ENCODE peak calls at places on chromosomes 7 and 10, in ten cellular contexts. Y is DND-41, X is uterus, D is HCT116, U is dorsolateral prefrontal cortex, N is heart left ventricle, K is PC-3, I is brain microvascular endothelial cell, S is GM23248, P is left ventricle myocardium inferior. W is an unnamed sample. For H3K27me3, the result is how much of the 10 kb centered on the place peaks cover.

GRCh38 chr10:21989453-21990154 is 13.9 kb downstream of the DNAJC1 start:
- DNase-seq in N (no peak), K (peak), X (peak), I (peak), P (peak), Y (peak), S (peak), D (peak), U (no peak), W (peak)

GRCh38 chr10:61981460-61981859 is 80.0 kb downstream of the ARID5B start:
- DNase-seq in K (peak), X (no peak), I (no peak), U (no peak), P (no peak), N (no peak), S (peak), D (no peak), Y (no peak), W (no peak)

GRCh38 chr7:105196473-105196872 is 182.5 kb downstream of the KMT2E start:
- DNase-seq in Y (no peak), U (no peak), S (peak), X (no peak), D (no peak), I (no peak), N (no peak), P (no peak), K (no peak), W (no peak)

GRCh38 chr7:91620827-91621226 is 259.7 kb downstream of the MTERF1 start:
- DNase-seq in P (no peak), S (no peak), N (no peak), U (no peak), I (no peak), X (no peak), Y (no peak), K (no peak), D (no peak), W (no peak)

GRCh38 chr10:79181680-79182079 is 112.9 kb downstream of the ZMIZ1 start:
- DNase-seq in P (no peak), S (no peak), Y (no peak), U (no peak), N (no peak), X (no peak), I (no peak), K (no peak), D (no peak), W (peak)

GRCh38 chr7:20791523-20791879 is 4.8 kb upstream of the SP8 start:
- DNase-seq in S (no peak), X (no peak), I (no peak), Y (no peak), N (no peak), D (no peak), P (no peak), K (no peak), U (no peak), W (no peak)

GRCh38 chr10:129922598-129923123 is 41.4 kb downstream of the EBF3 start:
- DNase-seq in I (no peak), U (no peak), D (no peak), Y (no peak), K (no peak), P (no peak), N (no peak), S (no peak), X (no peak), W (no peak)

GRCh38 chr10:48451969-48452878 is 145.7 kb downstream of the MAPK8 start:
- DNase-seq in U (peak), I (no peak), D (no peak), X (no peak), S (no peak), N (peak), P (no peak), Y (peak), K (no peak), W (no peak)

GRCh38 chr7:102170417-102170970 is 116.2 kb upstream of the SH2B2 start:
- DNase-seq in Y (no peak), U (no peak), D (no peak), N (no peak), S (no peak), X (no peak), I (peak), K (no peak), P (no peak), W (no peak)

GRCh38 chr7:71633571-71634008 is 501.6 kb downstream of the GALNT17 start:
- DNase-seq in S (peak), Y (no peak), K (peak), N (no peak), I (peak), D (no peak), U (no peak), P (no peak), X (no peak), W (no peak)

GRCh38 chr10:129532838-129533237 is 65.8 kb downstream of the MGMT start:
- DNase-seq in N (peak), D (no peak), I (no peak), K (no peak), P (no peak), S (no peak), U (no peak), X (no peak), Y (peak), W (no peak)

GRCh38 chr7:70435634-70436033 is 696.3 kb upstream of the GALNT17 start:
- DNase-seq in K (no peak), I (no peak), D (no peak), Y (peak), U (no peak), S (no peak), P (no peak), X (no peak), N (no peak), W (no peak)

GRCh38 chr7:43666938-43667337 is 62.4 kb downstream of the COA1 start:
- DNase-seq in P (no peak), U (no peak), D (no peak), Y (no peak), K (peak), N (no peak), S (peak), I (no peak), X (no peak), W (no peak)

GRCh38 chr7:21944616-21945373 is 904 bp downstream of the CDCA7L start:
- DNase-seq in I (no peak), X (no peak), U (no peak), D (peak), P (peak), K (peak), Y (no peak), S (peak), N (peak), W (no peak)

GRCh38 chr7:140080919-140081318 is 18.2 kb upstream of the PARP12 start:
- DNase-seq in N (no peak), I (no peak), X (no peak), S (no peak), K (no peak), P (no peak), U (no peak), D (no peak), Y (no peak), W (no peak)

GRCh38 chr10:103695584-103696005 is 159.8 kb downstream of the SH3PXD2A start:
- DNase-seq in S (peak), U (no peak), I (peak), K (no peak), D (no peak), Y (no peak), N (no peak), X (no peak), P (no peak), W (no peak)
- H3K27me3 ChIP-seq in S (under half), U (under half), I (under half), K (under half), D (under half), Y (under half), N (under half), X (under half), P (under half), W (under half)

GRCh38 chr7:103857435-103857834 is 132.0 kb downstream of the RELN start:
- DNase-seq in D (no peak), I (no peak), S (no peak), U (no peak), Y (no peak), X (no peak), K (no peak), P (no peak), N (no peak), W (no peak)

GRCh38 chr7:103859699-103860098 is 129.8 kb downstream of the RELN start:
- DNase-seq in K (no peak), Y (no peak), P (no peak), S (no peak), D (no peak), I (no peak), U (no peak), N (no peak), X (no peak), W (no peak)

GRCh38 chr7:103865442-103865841 is 124.0 kb downstream of the RELN start:
- DNase-seq in K (no peak), U (no peak), S (no peak), I (no peak), X (no peak), Y (no peak), N (no peak), P (no peak), D (no peak), W (no peak)

GRCh38 chr7:103866919-103867318 is 122.5 kb downstream of the RELN start:
- DNase-seq in P (no peak), I (no peak), U (no peak), X (no peak), Y (no peak), S (no peak), D (no peak), K (peak), N (no peak), W (no peak)

DNA sequence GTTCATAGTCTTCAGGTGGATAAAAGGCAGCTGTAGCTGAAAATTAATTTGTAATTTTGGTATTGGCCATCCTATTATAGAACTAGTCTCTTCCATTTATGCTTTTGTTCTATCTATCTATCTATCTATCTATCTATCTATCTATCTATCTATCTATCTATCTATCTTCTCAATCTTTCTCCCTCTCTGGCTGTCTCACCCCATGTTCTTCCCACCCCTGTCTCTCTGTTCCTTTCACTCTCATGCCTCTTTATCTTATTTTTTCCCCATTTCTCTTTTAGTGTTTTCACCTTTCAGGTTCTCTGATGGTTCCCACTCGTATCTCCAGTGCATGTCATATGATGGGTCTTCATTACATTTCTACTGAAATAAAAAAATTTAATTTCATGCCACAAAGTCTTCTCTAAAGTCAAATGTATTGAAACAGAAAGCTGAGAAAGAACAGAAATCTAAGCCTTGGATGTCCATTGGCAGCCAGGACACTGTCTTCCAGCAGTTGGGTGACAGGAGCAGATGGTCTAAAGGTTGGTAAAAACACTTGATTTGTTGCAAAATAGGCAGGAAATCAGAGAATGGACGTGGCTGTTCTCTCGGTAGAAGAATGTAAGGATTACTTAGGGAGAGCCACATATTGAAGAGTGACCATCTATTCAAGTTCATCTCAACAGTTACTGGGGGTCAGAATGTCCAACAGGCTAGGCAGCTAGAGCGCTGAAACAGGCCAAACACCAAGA is 127.0 kb downstream of the RELN start:
- DNase-seq in X (no peak), I (no peak), K (no peak), U (no peak), Y (no peak), S (no peak), N (no peak), D (no peak), P (no peak), W (no peak)
- H3K4me3 ChIP-seq in X (no peak), I (no peak), K (no peak), U (no peak), Y (no peak), S (no peak), N (no peak), D (no peak), P (no peak), W (no peak)

GRCh38 chr10:96468845-96469244 is 44.9 kb downstream of the TLL2 start:
- DNase-seq in Y (peak), U (no peak), S (peak), I (no peak), N (no peak), P (no peak), D (no peak), K (no peak), X (no peak), W (no peak)

GRCh38 chr10:96470108-96470743 is 43.5 kb downstream of the TLL2 start:
- DNase-seq in X (no peak), U (peak), S (peak), D (peak), P (no peak), N (no peak), Y (peak), I (peak), K (peak), W (no peak)

GRCh38 chr10:96478317-96478716 is 35.4 kb downstream of the TLL2 start:
- DNase-seq in U (no peak), K (no peak), S (no peak), P (no peak), X (no peak), Y (no peak), D (no peak), I (no peak), N (no peak), W (no peak)

DNA sequence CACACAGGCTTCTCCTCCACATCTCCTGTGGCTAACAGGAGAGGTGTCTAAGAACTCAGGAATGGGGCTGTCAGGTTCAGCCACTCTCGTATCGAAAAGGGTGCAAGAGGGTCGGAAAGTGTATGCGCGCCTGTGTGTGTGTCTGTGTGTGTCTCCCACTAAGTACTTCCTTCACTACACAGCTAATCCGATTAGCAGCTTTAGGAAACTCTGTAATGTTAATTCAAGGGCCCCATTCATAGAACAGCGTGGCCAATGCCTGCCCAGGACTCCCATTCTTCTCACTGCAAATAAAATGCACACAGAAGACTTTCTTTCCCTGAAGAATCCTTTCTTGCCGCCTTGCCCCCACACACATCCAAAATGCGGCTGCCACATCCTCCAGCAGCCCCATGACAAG is 39.9 kb downstream of the TLL2 start:
- DNase-seq in N (no peak), I (no peak), P (no peak), X (no peak), K (no peak), U (no peak), D (no peak), Y (no peak), S (no peak), W (no peak)
- H3K27me3 ChIP-seq in N (under half), I (under half), P (under half), X (under half), K (under half), U (under half), D (under half), Y (under half), S (under half), W (under half)

GRCh38 chr10:99660662-99661369 is 1.5 kb downstream of the ENTPD7 start:
- DNase-seq in X (no peak), I (peak), D (no peak), P (no peak), K (no peak), U (no peak), Y (no peak), S (no peak), N (no peak), W (no peak)

GRCh38 chr10:99661370-99661749 is 2.1 kb downstream of the ENTPD7 start:
- DNase-seq in D (no peak), I (peak), S (peak), Y (no peak), K (peak), P (no peak), N (no peak), U (no peak), X (no peak), W (no peak)

GRCh38 chr10:99659868-99660366 is 608 bp downstream of the ENTPD7 start:
- DNase-seq in K (no peak), P (no peak), S (peak), Y (no peak), U (no peak), I (no peak), D (no peak), X (no peak), N (peak), W (no peak)

GRCh38 chr10:99658622-99659030 is 683 bp upstream of the ENTPD7 start:
- DNase-seq in I (peak), X (peak), P (peak), D (peak), N (peak), K (no peak), S (peak), U (peak), Y (no peak), W (peak)

DNA sequence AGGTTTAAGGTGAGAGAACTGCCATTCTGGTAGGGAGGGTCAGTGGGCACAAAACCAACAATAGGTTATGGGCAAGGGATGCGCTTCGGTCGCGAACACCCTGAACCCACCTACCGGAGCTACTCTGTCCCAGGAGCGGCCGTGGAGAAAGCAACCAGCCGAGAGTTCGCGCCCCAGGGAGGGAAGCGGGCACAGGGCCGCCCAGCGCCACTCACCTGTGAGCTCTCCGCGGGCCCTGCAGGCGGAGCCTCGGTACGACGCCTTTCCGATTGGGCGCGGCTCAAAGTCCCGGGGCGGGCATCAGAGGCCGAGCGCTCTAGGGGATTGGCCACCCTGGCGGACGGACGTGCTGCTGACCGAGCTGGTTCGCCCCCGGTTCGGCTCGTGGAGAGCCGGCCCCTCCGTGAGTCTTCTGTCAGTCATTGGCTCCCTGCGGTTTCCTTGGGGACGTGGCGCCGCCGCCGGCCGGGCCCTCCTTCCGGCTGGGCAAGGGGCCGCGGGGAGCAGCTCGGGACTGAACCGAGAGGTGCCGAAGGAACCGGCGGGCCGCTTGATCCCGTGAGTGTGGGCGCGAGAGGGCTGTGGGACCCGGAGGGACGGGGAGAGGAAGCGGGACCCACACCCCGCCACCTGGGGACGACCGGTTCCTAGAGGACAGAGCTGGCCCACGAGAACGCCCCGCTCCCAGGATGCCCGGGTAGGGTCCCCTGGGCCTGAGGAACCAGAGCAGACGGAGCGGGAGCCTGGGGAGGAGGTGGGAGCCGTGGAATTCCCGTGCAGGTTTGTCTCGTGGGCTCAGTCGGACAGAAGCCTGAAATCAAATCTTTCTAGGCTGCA is at the start of gene ENTPD7:
- DNase-seq in Y (no peak), N (peak), K (peak), S (peak), I (peak), X (peak), U (peak), P (peak), D (peak), W (peak)
- H3K4me3 ChIP-seq in Y (no peak), N (peak), K (peak), S (peak), I (peak), X (peak), U (peak), P (peak), D (peak), W (peak)

GRCh38 chr10:49615213-49615612 is 1.4 kb downstream of the CHAT start:
- DNase-seq in P (no peak), D (no peak), U (no peak), X (no peak), K (no peak), S (no peak), I (no peak), Y (no peak), N (no peak), W (no peak)
- H3K27me3 ChIP-seq in P (half or more), D (under half), U (half or more), X (under half), K (half or more), S (half or more), I (half or more), Y (under half), N (half or more), W (half or more)

DNA sequence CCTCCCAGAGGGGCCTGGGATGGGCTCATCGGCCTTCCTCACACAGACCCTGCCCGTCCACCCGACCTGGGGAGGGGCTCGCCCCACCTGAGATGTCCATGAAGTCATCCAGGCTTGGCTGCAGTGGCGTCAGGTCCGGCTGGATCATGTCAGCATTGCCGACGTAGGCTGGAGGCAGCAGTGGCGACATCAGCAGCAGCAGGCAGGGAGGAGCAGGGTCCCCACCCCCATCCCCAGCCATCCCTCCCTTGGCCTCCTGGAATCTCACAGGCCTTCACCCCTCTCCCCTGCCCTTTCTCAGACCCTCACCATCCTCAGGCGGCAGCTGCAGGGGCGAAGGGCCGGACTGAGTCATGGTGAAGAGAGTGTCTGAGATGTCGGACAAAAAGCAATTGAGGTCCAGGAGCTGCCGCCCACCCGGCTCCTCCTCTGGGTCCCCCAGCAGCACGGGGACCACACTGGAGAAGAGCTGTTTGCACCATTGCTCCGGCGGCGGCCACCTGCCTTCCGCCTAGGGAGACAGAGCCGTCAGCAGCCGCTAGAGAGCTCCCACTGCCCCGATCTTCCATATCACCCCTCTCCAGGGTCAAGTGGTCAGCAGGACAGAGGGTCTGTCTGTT is 18.6 kb downstream of the MLXIPL start:
- DNase-seq in P (no peak), U (no peak), I (no peak), N (no peak), D (no peak), S (no peak), K (no peak), X (no peak), Y (no peak), W (no peak)
- H3K4me3 ChIP-seq in P (no peak), U (no peak), I (no peak), N (no peak), D (no peak), S (no peak), K (no peak), X (no peak), Y (no peak), W (no peak)